ENCODE peak calls at places on chromosomes 2 and 18, in six cellular contexts. One of them, this sample, is unnamed.
A peak's percentile ranks its signal among the peaks of the same experiment; 100 is the strongest.

GRCh38 chr2:27884546-27884945 is 5.6 kb downstream of the RBKS start:
- DNase-seq in NCI-H1105 treated with DMSO at 0.1 percent for 48 hours: no peak
- DNase-seq in SW480: no peak
- DNase-seq in stimulated activated CD8-positive, alpha-beta memory T cell treated with anti-CD3 and anti-CD28 coated beads, Interleukin-7, amount 100 ng/mL, for 24 hours: no peak
- DNase-seq in AG10803: no peak
- DNase-seq in stimulated activated CD4-positive, alpha-beta T cell treated with anti-CD3 and anti-CD28 coated beads, Interleukin-15, amount 100 ng/mL, for 24 hours: no peak
- DNase-seq in this sample: no peak

GRCh38 chr2:207930747-207931146 is 94.6 kb downstream of the PLEKHM3 start:
- DNase-seq in NCI-H1105 treated with DMSO at 0.1 percent for 48 hours: peak; percentile 68
- DNase-seq in stimulated activated CD4-positive, alpha-beta T cell treated with anti-CD3 and anti-CD28 coated beads, Interleukin-15, amount 100 ng/mL, for 24 hours: no peak
- DNase-seq in AG10803: no peak
- DNase-seq in SW480: peak; percentile 85
- DNase-seq in stimulated activated CD8-positive, alpha-beta memory T cell treated with anti-CD3 and anti-CD28 coated beads, Interleukin-7, amount 100 ng/mL, for 24 hours: no peak
- DNase-seq in this sample: no peak

GRCh38 chr2:112001136-112001764 is 53.8 kb upstream of the TMEM87B start:
- DNase-seq in stimulated activated CD4-positive, alpha-beta T cell treated with anti-CD3 and anti-CD28 coated beads, Interleukin-15, amount 100 ng/mL, for 24 hours: no peak
- DNase-seq in AG10803: no peak
- DNase-seq in NCI-H1105 treated with DMSO at 0.1 percent for 48 hours: peak; percentile 11
- DNase-seq in stimulated activated CD8-positive, alpha-beta memory T cell treated with anti-CD3 and anti-CD28 coated beads, Interleukin-7, amount 100 ng/mL, for 24 hours: no peak
- DNase-seq in SW480: no peak
- DNase-seq in this sample: no peak

GRCh38 chr2:133266926-133267590 is 301.2 kb downstream of the NCKAP5 start:
- DNase-seq in AG10803: no peak
- DNase-seq in stimulated activated CD4-positive, alpha-beta T cell treated with anti-CD3 and anti-CD28 coated beads, Interleukin-15, amount 100 ng/mL, for 24 hours: no peak
- DNase-seq in stimulated activated CD8-positive, alpha-beta memory T cell treated with anti-CD3 and anti-CD28 coated beads, Interleukin-7, amount 100 ng/mL, for 24 hours: no peak
- DNase-seq in SW480: peak; percentile 9
- DNase-seq in NCI-H1105 treated with DMSO at 0.1 percent for 48 hours: peak; percentile 54
- DNase-seq in this sample: no peak

GRCh38 chr2:191318729-191319078 is 73.5 kb downstream of the MYO1B start:
- DNase-seq in SW480: peak; percentile 68
- DNase-seq in AG10803: peak; percentile 62
- DNase-seq in stimulated activated CD8-positive, alpha-beta memory T cell treated with anti-CD3 and anti-CD28 coated beads, Interleukin-7, amount 100 ng/mL, for 24 hours: no peak
- DNase-seq in stimulated activated CD4-positive, alpha-beta T cell treated with anti-CD3 and anti-CD28 coated beads, Interleukin-15, amount 100 ng/mL, for 24 hours: no peak
- DNase-seq in NCI-H1105 treated with DMSO at 0.1 percent for 48 hours: no peak
- DNase-seq in this sample: peak; percentile 21

GRCh38 chr2:127675335-127676261 is at the start of gene LIMS2:
- DNase-seq in stimulated activated CD8-positive, alpha-beta memory T cell treated with anti-CD3 and anti-CD28 coated beads, Interleukin-7, amount 100 ng/mL, for 24 hours: no peak
- DNase-seq in SW480: peak; percentile 46
- DNase-seq in stimulated activated CD4-positive, alpha-beta T cell treated with anti-CD3 and anti-CD28 coated beads, Interleukin-15, amount 100 ng/mL, for 24 hours: no peak
- DNase-seq in AG10803: peak; percentile 62
- DNase-seq in NCI-H1105 treated with DMSO at 0.1 percent for 48 hours: peak; percentile 30
- DNase-seq in this sample: no peak

GRCh38 chr18:73987247-73987980 is 160.2 kb downstream of the FBXO15 start:
- DNase-seq in AG10803: peak; percentile 5
- DNase-seq in stimulated activated CD4-positive, alpha-beta T cell treated with anti-CD3 and anti-CD28 coated beads, Interleukin-15, amount 100 ng/mL, for 24 hours: no peak
- DNase-seq in NCI-H1105 treated with DMSO at 0.1 percent for 48 hours: no peak
- DNase-seq in SW480: no peak
- DNase-seq in stimulated activated CD8-positive, alpha-beta memory T cell treated with anti-CD3 and anti-CD28 coated beads, Interleukin-7, amount 100 ng/mL, for 24 hours: no peak
- DNase-seq in this sample: no peak

GRCh38 chr18:48547456-48548403 is 8.9 kb downstream of the CTIF start:
- DNase-seq in stimulated activated CD8-positive, alpha-beta memory T cell treated with anti-CD3 and anti-CD28 coated beads, Interleukin-7, amount 100 ng/mL, for 24 hours: no peak
- DNase-seq in stimulated activated CD4-positive, alpha-beta T cell treated with anti-CD3 and anti-CD28 coated beads, Interleukin-15, amount 100 ng/mL, for 24 hours: no peak
- DNase-seq in SW480: peak; percentile 63
- DNase-seq in NCI-H1105 treated with DMSO at 0.1 percent for 48 hours: no peak
- DNase-seq in AG10803: peak; percentile 95
- DNase-seq in this sample: no peak

GRCh38 chr2:164785447-164785846 is 56.2 kb downstream of the COBLL1 start:
- DNase-seq in AG10803: peak; percentile 76
- DNase-seq in NCI-H1105 treated with DMSO at 0.1 percent for 48 hours: no peak
- DNase-seq in stimulated activated CD4-positive, alpha-beta T cell treated with anti-CD3 and anti-CD28 coated beads, Interleukin-15, amount 100 ng/mL, for 24 hours: no peak
- DNase-seq in stimulated activated CD8-positive, alpha-beta memory T cell treated with anti-CD3 and anti-CD28 coated beads, Interleukin-7, amount 100 ng/mL, for 24 hours: no peak
- DNase-seq in SW480: no peak
- DNase-seq in this sample: no peak

GRCh38 chr2:98759827-98760625 is 29.1 kb upstream of the MGAT4A start:
- DNase-seq in NCI-H1105 treated with DMSO at 0.1 percent for 48 hours: no peak
- DNase-seq in SW480: no peak
- DNase-seq in stimulated activated CD8-positive, alpha-beta memory T cell treated with anti-CD3 and anti-CD28 coated beads, Interleukin-7, amount 100 ng/mL, for 24 hours: no peak
- DNase-seq in stimulated activated CD4-positive, alpha-beta T cell treated with anti-CD3 and anti-CD28 coated beads, Interleukin-15, amount 100 ng/mL, for 24 hours: no peak
- DNase-seq in AG10803: no peak
- DNase-seq in this sample: no peak

GRCh38 chr2:65604246-65604645 is 171.8 kb upstream of the SPRED2 start:
- DNase-seq in stimulated activated CD4-positive, alpha-beta T cell treated with anti-CD3 and anti-CD28 coated beads, Interleukin-15, amount 100 ng/mL, for 24 hours: no peak
- DNase-seq in SW480: peak; percentile 64
- DNase-seq in NCI-H1105 treated with DMSO at 0.1 percent for 48 hours: no peak
- DNase-seq in stimulated activated CD8-positive, alpha-beta memory T cell treated with anti-CD3 and anti-CD28 coated beads, Interleukin-7, amount 100 ng/mL, for 24 hours: no peak
- DNase-seq in AG10803: peak; percentile 5
- DNase-seq in this sample: no peak

GRCh38 chr2:234564719-234565118 is 67.8 kb upstream of the ARL4C start:
- DNase-seq in AG10803: peak; percentile 77
- DNase-seq in stimulated activated CD8-positive, alpha-beta memory T cell treated with anti-CD3 and anti-CD28 coated beads, Interleukin-7, amount 100 ng/mL, for 24 hours: no peak
- DNase-seq in stimulated activated CD4-positive, alpha-beta T cell treated with anti-CD3 and anti-CD28 coated beads, Interleukin-15, amount 100 ng/mL, for 24 hours: no peak
- DNase-seq in NCI-H1105 treated with DMSO at 0.1 percent for 48 hours: peak; percentile 96
- DNase-seq in SW480: peak; percentile 17
- DNase-seq in this sample: no peak

GRCh38 chr2:63827749-63828148 is 13.9 kb upstream of the UGP2 start:
- DNase-seq in NCI-H1105 treated with DMSO at 0.1 percent for 48 hours: no peak
- DNase-seq in stimulated activated CD8-positive, alpha-beta memory T cell treated with anti-CD3 and anti-CD28 coated beads, Interleukin-7, amount 100 ng/mL, for 24 hours: no peak
- DNase-seq in AG10803: peak; percentile 95
- DNase-seq in SW480: peak; percentile 77
- DNase-seq in stimulated activated CD4-positive, alpha-beta T cell treated with anti-CD3 and anti-CD28 coated beads, Interleukin-15, amount 100 ng/mL, for 24 hours: no peak
- DNase-seq in this sample: no peak

GRCh38 chr2:128322651-128323491 is 4.2 kb upstream of the HS6ST1 start:
- DNase-seq in NCI-H1105 treated with DMSO at 0.1 percent for 48 hours: no peak
- DNase-seq in stimulated activated CD8-positive, alpha-beta memory T cell treated with anti-CD3 and anti-CD28 coated beads, Interleukin-7, amount 100 ng/mL, for 24 hours: no peak
- DNase-seq in SW480: no peak
- DNase-seq in AG10803: no peak
- DNase-seq in stimulated activated CD4-positive, alpha-beta T cell treated with anti-CD3 and anti-CD28 coated beads, Interleukin-15, amount 100 ng/mL, for 24 hours: no peak
- DNase-seq in this sample: peak; percentile 15

GRCh38 chr2:161243312-161243711 is 64.9 kb upstream of the PSMD14 start:
- DNase-seq in stimulated activated CD4-positive, alpha-beta T cell treated with anti-CD3 and anti-CD28 coated beads, Interleukin-15, amount 100 ng/mL, for 24 hours: no peak
- DNase-seq in stimulated activated CD8-positive, alpha-beta memory T cell treated with anti-CD3 and anti-CD28 coated beads, Interleukin-7, amount 100 ng/mL, for 24 hours: no peak
- DNase-seq in NCI-H1105 treated with DMSO at 0.1 percent for 48 hours: no peak
- DNase-seq in SW480: no peak
- DNase-seq in AG10803: no peak
- DNase-seq in this sample: peak; percentile 32

GRCh38 chr18:47863041-47863440 is 67.4 kb downstream of the SMAD2 start:
- DNase-seq in AG10803: no peak
- DNase-seq in stimulated activated CD4-positive, alpha-beta T cell treated with anti-CD3 and anti-CD28 coated beads, Interleukin-15, amount 100 ng/mL, for 24 hours: no peak
- DNase-seq in stimulated activated CD8-positive, alpha-beta memory T cell treated with anti-CD3 and anti-CD28 coated beads, Interleukin-7, amount 100 ng/mL, for 24 hours: no peak
- DNase-seq in NCI-H1105 treated with DMSO at 0.1 percent for 48 hours: no peak
- DNase-seq in SW480: no peak
- DNase-seq in this sample: no peak

GRCh38 chr2:224159345-224159928 is 120.4 kb upstream of the SERPINE2 start:
- DNase-seq in NCI-H1105 treated with DMSO at 0.1 percent for 48 hours: no peak
- DNase-seq in AG10803: no peak
- DNase-seq in stimulated activated CD4-positive, alpha-beta T cell treated with anti-CD3 and anti-CD28 coated beads, Interleukin-15, amount 100 ng/mL, for 24 hours: no peak
- DNase-seq in SW480: no peak
- DNase-seq in stimulated activated CD8-positive, alpha-beta memory T cell treated with anti-CD3 and anti-CD28 coated beads, Interleukin-7, amount 100 ng/mL, for 24 hours: no peak
- DNase-seq in this sample: no peak

GRCh38 chr2:231463698-231464575 is at the start of gene NCL:
- DNase-seq in stimulated activated CD4-positive, alpha-beta T cell treated with anti-CD3 and anti-CD28 coated beads, Interleukin-15, amount 100 ng/mL, for 24 hours: peak; percentile 90
- DNase-seq in AG10803: peak; percentile 98
- DNase-seq in stimulated activated CD8-positive, alpha-beta memory T cell treated with anti-CD3 and anti-CD28 coated beads, Interleukin-7, amount 100 ng/mL, for 24 hours: peak; percentile 68
- DNase-seq in SW480: peak; percentile 95
- DNase-seq in NCI-H1105 treated with DMSO at 0.1 percent for 48 hours: peak; percentile 73
- DNase-seq in this sample: peak; percentile 89

GRCh38 chr2:144136297-144136696 is 383.6 kb downstream of the ZEB2 start:
- DNase-seq in SW480: no peak
- DNase-seq in stimulated activated CD4-positive, alpha-beta T cell treated with anti-CD3 and anti-CD28 coated beads, Interleukin-15, amount 100 ng/mL, for 24 hours: no peak
- DNase-seq in NCI-H1105 treated with DMSO at 0.1 percent for 48 hours: no peak
- DNase-seq in stimulated activated CD8-positive, alpha-beta memory T cell treated with anti-CD3 and anti-CD28 coated beads, Interleukin-7, amount 100 ng/mL, for 24 hours: no peak
- DNase-seq in AG10803: no peak
- DNase-seq in this sample: no peak

GRCh38 chr18:49016648-49017539 is 66.1 kb upstream of the SMAD7 start:
- DNase-seq in AG10803: peak; percentile 88
- DNase-seq in stimulated activated CD8-positive, alpha-beta memory T cell treated with anti-CD3 and anti-CD28 coated beads, Interleukin-7, amount 100 ng/mL, for 24 hours: no peak
- DNase-seq in SW480: peak; percentile 91
- DNase-seq in NCI-H1105 treated with DMSO at 0.1 percent for 48 hours: no peak
- DNase-seq in stimulated activated CD4-positive, alpha-beta T cell treated with anti-CD3 and anti-CD28 coated beads, Interleukin-15, amount 100 ng/mL, for 24 hours: no peak
- DNase-seq in this sample: no peak

GRCh38 chr18:32695534-32695933 is 77.3 kb downstream of the KLHL14 start:
- DNase-seq in AG10803: no peak
- DNase-seq in stimulated activated CD8-positive, alpha-beta memory T cell treated with anti-CD3 and anti-CD28 coated beads, Interleukin-7, amount 100 ng/mL, for 24 hours: no peak
- DNase-seq in NCI-H1105 treated with DMSO at 0.1 percent for 48 hours: no peak
- DNase-seq in SW480: no peak
- DNase-seq in stimulated activated CD4-positive, alpha-beta T cell treated with anti-CD3 and anti-CD28 coated beads, Interleukin-15, amount 100 ng/mL, for 24 hours: no peak
- DNase-seq in this sample: no peak

GRCh38 chr2:225737556-225737955 is 338.0 kb downstream of the NYAP2 start:
- DNase-seq in NCI-H1105 treated with DMSO at 0.1 percent for 48 hours: no peak
- DNase-seq in SW480: no peak
- DNase-seq in stimulated activated CD8-positive, alpha-beta memory T cell treated with anti-CD3 and anti-CD28 coated beads, Interleukin-7, amount 100 ng/mL, for 24 hours: no peak
- DNase-seq in AG10803: peak; percentile 5
- DNase-seq in stimulated activated CD4-positive, alpha-beta T cell treated with anti-CD3 and anti-CD28 coated beads, Interleukin-15, amount 100 ng/mL, for 24 hours: no peak
- DNase-seq in this sample: no peak

GRCh38 chr2:96685592-96686459 is 43.3 kb downstream of the FER1L5 start:
- DNase-seq in AG10803: no peak
- DNase-seq in stimulated activated CD4-positive, alpha-beta T cell treated with anti-CD3 and anti-CD28 coated beads, Interleukin-15, amount 100 ng/mL, for 24 hours: no peak
- DNase-seq in stimulated activated CD8-positive, alpha-beta memory T cell treated with anti-CD3 and anti-CD28 coated beads, Interleukin-7, amount 100 ng/mL, for 24 hours: no peak
- DNase-seq in NCI-H1105 treated with DMSO at 0.1 percent for 48 hours: peak; percentile 59
- DNase-seq in SW480: no peak
- DNase-seq in this sample: no peak

GRCh38 chr2:203104273-203104672 is 89.6 kb downstream of the NBEAL1 start:
- DNase-seq in stimulated activated CD4-positive, alpha-beta T cell treated with anti-CD3 and anti-CD28 coated beads, Interleukin-15, amount 100 ng/mL, for 24 hours: no peak
- DNase-seq in AG10803: no peak
- DNase-seq in stimulated activated CD8-positive, alpha-beta memory T cell treated with anti-CD3 and anti-CD28 coated beads, Interleukin-7, amount 100 ng/mL, for 24 hours: no peak
- DNase-seq in SW480: no peak
- DNase-seq in NCI-H1105 treated with DMSO at 0.1 percent for 48 hours: no peak
- DNase-seq in this sample: no peak

GRCh38 chr2:188677182-188677581 is 297.0 kb upstream of the COL3A1 start:
- DNase-seq in stimulated activated CD8-positive, alpha-beta memory T cell treated with anti-CD3 and anti-CD28 coated beads, Interleukin-7, amount 100 ng/mL, for 24 hours: no peak
- DNase-seq in AG10803: peak; percentile 31
- DNase-seq in NCI-H1105 treated with DMSO at 0.1 percent for 48 hours: no peak
- DNase-seq in stimulated activated CD4-positive, alpha-beta T cell treated with anti-CD3 and anti-CD28 coated beads, Interleukin-15, amount 100 ng/mL, for 24 hours: no peak
- DNase-seq in SW480: no peak
- DNase-seq in this sample: no peak

GRCh38 chr2:162090109-162090508 is 16.1 kb upstream of the DPP4 start:
- DNase-seq in AG10803: peak; percentile 52
- DNase-seq in SW480: no peak
- DNase-seq in NCI-H1105 treated with DMSO at 0.1 percent for 48 hours: no peak
- DNase-seq in stimulated activated CD4-positive, alpha-beta T cell treated with anti-CD3 and anti-CD28 coated beads, Interleukin-15, amount 100 ng/mL, for 24 hours: no peak
- DNase-seq in stimulated activated CD8-positive, alpha-beta memory T cell treated with anti-CD3 and anti-CD28 coated beads, Interleukin-7, amount 100 ng/mL, for 24 hours: no peak
- DNase-seq in this sample: no peak

GRCh38 chr2:212538156-212539144 is at the start of gene ERBB4:
- DNase-seq in NCI-H1105 treated with DMSO at 0.1 percent for 48 hours: no peak
- DNase-seq in stimulated activated CD8-positive, alpha-beta memory T cell treated with anti-CD3 and anti-CD28 coated beads, Interleukin-7, amount 100 ng/mL, for 24 hours: no peak
- DNase-seq in SW480: peak; percentile 11
- DNase-seq in AG10803: no peak
- DNase-seq in stimulated activated CD4-positive, alpha-beta T cell treated with anti-CD3 and anti-CD28 coated beads, Interleukin-15, amount 100 ng/mL, for 24 hours: no peak
- DNase-seq in this sample: no peak

GRCh38 chr2:179235463-179236108 is 29.0 kb downstream of the SESTD1 start:
- DNase-seq in SW480: no peak
- DNase-seq in stimulated activated CD8-positive, alpha-beta memory T cell treated with anti-CD3 and anti-CD28 coated beads, Interleukin-7, amount 100 ng/mL, for 24 hours: no peak
- DNase-seq in stimulated activated CD4-positive, alpha-beta T cell treated with anti-CD3 and anti-CD28 coated beads, Interleukin-15, amount 100 ng/mL, for 24 hours: no peak
- DNase-seq in AG10803: peak; percentile 79
- DNase-seq in NCI-H1105 treated with DMSO at 0.1 percent for 48 hours: no peak
- DNase-seq in this sample: no peak

GRCh38 chr2:28435796-28436425 is 43.3 kb downstream of the FOSL2 start:
- DNase-seq in stimulated activated CD4-positive, alpha-beta T cell treated with anti-CD3 and anti-CD28 coated beads, Interleukin-15, amount 100 ng/mL, for 24 hours: no peak
- DNase-seq in SW480: peak; percentile 33
- DNase-seq in stimulated activated CD8-positive, alpha-beta memory T cell treated with anti-CD3 and anti-CD28 coated beads, Interleukin-7, amount 100 ng/mL, for 24 hours: no peak
- DNase-seq in AG10803: no peak
- DNase-seq in NCI-H1105 treated with DMSO at 0.1 percent for 48 hours: no peak
- DNase-seq in this sample: no peak

GRCh38 chr2:102391530-102391929 is 31.4 kb upstream of the IL18RAP start:
- DNase-seq in SW480: no peak
- DNase-seq in stimulated activated CD8-positive, alpha-beta memory T cell treated with anti-CD3 and anti-CD28 coated beads, Interleukin-7, amount 100 ng/mL, for 24 hours: no peak
- DNase-seq in stimulated activated CD4-positive, alpha-beta T cell treated with anti-CD3 and anti-CD28 coated beads, Interleukin-15, amount 100 ng/mL, for 24 hours: no peak
- DNase-seq in AG10803: no peak
- DNase-seq in NCI-H1105 treated with DMSO at 0.1 percent for 48 hours: no peak
- DNase-seq in this sample: no peak

GRCh38 chr2:135676031-135676430 is 65.6 kb upstream of the UBXN4 start:
- DNase-seq in AG10803: no peak
- DNase-seq in SW480: no peak
- DNase-seq in stimulated activated CD4-positive, alpha-beta T cell treated with anti-CD3 and anti-CD28 coated beads, Interleukin-15, amount 100 ng/mL, for 24 hours: no peak
- DNase-seq in stimulated activated CD8-positive, alpha-beta memory T cell treated with anti-CD3 and anti-CD28 coated beads, Interleukin-7, amount 100 ng/mL, for 24 hours: no peak
- DNase-seq in NCI-H1105 treated with DMSO at 0.1 percent for 48 hours: no peak
- DNase-seq in this sample: no peak

GRCh38 chr18:8890957-8891464 is 185.7 kb downstream of the MTCL1 start:
- DNase-seq in NCI-H1105 treated with DMSO at 0.1 percent for 48 hours: peak; percentile 2
- DNase-seq in stimulated activated CD4-positive, alpha-beta T cell treated with anti-CD3 and anti-CD28 coated beads, Interleukin-15, amount 100 ng/mL, for 24 hours: no peak
- DNase-seq in stimulated activated CD8-positive, alpha-beta memory T cell treated with anti-CD3 and anti-CD28 coated beads, Interleukin-7, amount 100 ng/mL, for 24 hours: no peak
- DNase-seq in AG10803: peak; percentile 94
- DNase-seq in SW480: peak; percentile 79
- DNase-seq in this sample: no peak

GRCh38 chr18:37274988-37275590 is 290.5 kb downstream of the CELF4 start:
- DNase-seq in NCI-H1105 treated with DMSO at 0.1 percent for 48 hours: no peak
- DNase-seq in stimulated activated CD8-positive, alpha-beta memory T cell treated with anti-CD3 and anti-CD28 coated beads, Interleukin-7, amount 100 ng/mL, for 24 hours: no peak
- DNase-seq in AG10803: no peak
- DNase-seq in stimulated activated CD4-positive, alpha-beta T cell treated with anti-CD3 and anti-CD28 coated beads, Interleukin-15, amount 100 ng/mL, for 24 hours: no peak
- DNase-seq in SW480: no peak
- DNase-seq in this sample: no peak

GRCh38 chr2:145184741-145185671 is 665.1 kb upstream of the ZEB2 start:
- DNase-seq in stimulated activated CD4-positive, alpha-beta T cell treated with anti-CD3 and anti-CD28 coated beads, Interleukin-15, amount 100 ng/mL, for 24 hours: no peak
- DNase-seq in stimulated activated CD8-positive, alpha-beta memory T cell treated with anti-CD3 and anti-CD28 coated beads, Interleukin-7, amount 100 ng/mL, for 24 hours: no peak
- DNase-seq in AG10803: peak; percentile 90
- DNase-seq in NCI-H1105 treated with DMSO at 0.1 percent for 48 hours: no peak
- DNase-seq in SW480: no peak
- DNase-seq in this sample: no peak

GRCh38 chr2:83196225-83196624 is 1262.9 kb downstream of the SUCLG1 start:
- DNase-seq in AG10803: peak; percentile 30
- DNase-seq in stimulated activated CD8-positive, alpha-beta memory T cell treated with anti-CD3 and anti-CD28 coated beads, Interleukin-7, amount 100 ng/mL, for 24 hours: no peak
- DNase-seq in NCI-H1105 treated with DMSO at 0.1 percent for 48 hours: peak; percentile 12
- DNase-seq in SW480: peak; percentile 45
- DNase-seq in stimulated activated CD4-positive, alpha-beta T cell treated with anti-CD3 and anti-CD28 coated beads, Interleukin-15, amount 100 ng/mL, for 24 hours: no peak
- DNase-seq in this sample: no peak

GRCh38 chr2:180012523-180012922 is 5.4 kb upstream of the CWC22 start:
- DNase-seq in SW480: no peak
- DNase-seq in AG10803: peak; percentile 70
- DNase-seq in NCI-H1105 treated with DMSO at 0.1 percent for 48 hours: no peak
- DNase-seq in stimulated activated CD8-positive, alpha-beta memory T cell treated with anti-CD3 and anti-CD28 coated beads, Interleukin-7, amount 100 ng/mL, for 24 hours: no peak
- DNase-seq in stimulated activated CD4-positive, alpha-beta T cell treated with anti-CD3 and anti-CD28 coated beads, Interleukin-15, amount 100 ng/mL, for 24 hours: no peak
- DNase-seq in this sample: no peak

GRCh38 chr2:16765356-16765755 is 99.7 kb upstream of the CYRIA start:
- DNase-seq in stimulated activated CD4-positive, alpha-beta T cell treated with anti-CD3 and anti-CD28 coated beads, Interleukin-15, amount 100 ng/mL, for 24 hours: no peak
- DNase-seq in NCI-H1105 treated with DMSO at 0.1 percent for 48 hours: no peak
- DNase-seq in AG10803: no peak
- DNase-seq in SW480: no peak
- DNase-seq in stimulated activated CD8-positive, alpha-beta memory T cell treated with anti-CD3 and anti-CD28 coated beads, Interleukin-7, amount 100 ng/mL, for 24 hours: no peak
- DNase-seq in this sample: no peak

This sample was measured in DND-41.